ENCODE peak calls at places on chromosomes 2 and 18, in four cellular contexts. X is GM23248, F is IMR-90, K is hepatocyte. T is an unnamed sample.

GRCh38 chr18:52747869-52748268 is 407.9 kb downstream of the DCC start:
- DNase-seq in X (no peak), F (no peak), K (no peak), T (no peak)

GRCh38 chr2:96864343-96865091 is 5.4 kb downstream of the SEMA4C start:
- DNase-seq in X (no peak), F (no peak), K (no peak), T (no peak)

GRCh38 chr2:43657241-43657640 is 19.0 kb downstream of the C1GALT1C1L start:
- DNase-seq in X (no peak), F (no peak), K (no peak), T (no peak)

GRCh38 chr18:23671564-23671963 is 8.9 kb upstream of the ANKRD29 start:
- DNase-seq in X (peak; percentile 23), F (no peak), K (no peak), T (no peak)

GRCh38 chr2:108364676-108365297 is 13.0 kb upstream of the SULT1C4 start:
- DNase-seq in X (no peak), F (peak; percentile 36), K (no peak), T (no peak)

GRCh38 chr2:6109801-6110200 is 417.6 kb downstream of the SOX11 start:
- DNase-seq in X (no peak), F (no peak), K (no peak), T (no peak)

GRCh38 chr2:241799522-241800197 is 9.3 kb upstream of the NEU4 start:
- DNase-seq in X (no peak), F (no peak), K (no peak), T (no peak)

GRCh38 chr2:106575955-106576354 is 88.8 kb downstream of the CD8B2 start:
- DNase-seq in X (peak; percentile 67), F (peak; percentile 56), K (peak; percentile 56), T (peak; percentile 54)

GRCh38 chr18:13548106-13548819 is 178.1 kb downstream of the FAM210A start:
- DNase-seq in X (no peak), F (no peak), K (no peak), T (no peak)

GRCh38 chr2:233419626-233420431 is 65.5 kb downstream of the DGKD start:
- DNase-seq in X (no peak), F (peak; percentile 31), K (no peak), T (no peak)

GRCh38 chr2:11865820-11866219 is 119.4 kb downstream of the LPIN1 start:
- DNase-seq in X (no peak), F (no peak), K (no peak), T (no peak)

GRCh38 chr2:74578476-74578875 is 24.0 kb downstream of the DOK1 start:
- DNase-seq in X (no peak), F (no peak), K (no peak), T (no peak)

GRCh38 chr2:239163306-239164070 is 237.3 kb downstream of the HDAC4 start:
- DNase-seq in X (no peak), F (no peak), K (no peak), T (no peak)

GRCh38 chr2:18704224-18704623 is 114.9 kb upstream of the NT5C1B start:
- DNase-seq in X (no peak), F (no peak), K (no peak), T (no peak)

GRCh38 chr2:36748166-36748565 is 51.7 kb downstream of the VIT start:
- DNase-seq in X (peak; percentile 50), F (peak; percentile 35), K (no peak), T (no peak)

GRCh38 chr2:15316370-15316814 is 244.7 kb downstream of the NBAS start:
- DNase-seq in X (no peak), F (no peak), K (no peak), T (no peak)

GRCh38 chr2:96928277-96928781 is 58.1 kb downstream of the FAM178B start:
- DNase-seq in X (peak; percentile 76), F (no peak), K (peak; percentile 49), T (no peak)

GRCh38 chr18:37452015-37452414 is 113.6 kb downstream of the CELF4 start:
- DNase-seq in X (no peak), F (no peak), K (no peak), T (no peak)

GRCh38 chr18:49944681-49945080 is 131.3 kb upstream of the ACAA2 start:
- DNase-seq in X (peak; percentile 12), F (peak; percentile 7), K (peak; percentile 40), T (no peak)

GRCh38 chr18:57230861-57231260 is 84.0 kb downstream of the BOD1L2 start:
- DNase-seq in X (no peak), F (no peak), K (no peak), T (no peak)

GRCh38 chr2:59888015-59888414 is 665.4 kb downstream of the BCL11A start:
- DNase-seq in X (no peak), F (no peak), K (peak; percentile 14), T (no peak)

GRCh38 chr2:16209799-16210198 is 269.4 kb downstream of the MYCN start:
- DNase-seq in X (no peak), F (no peak), K (no peak), T (no peak)

GRCh38 chr18:48671561-48671945 is 132.7 kb downstream of the CTIF start:
- DNase-seq in X (no peak), F (no peak), K (no peak), T (no peak)

GRCh38 chr2:129024796-129025195 is 706.1 kb upstream of the HS6ST1 start:
- DNase-seq in X (no peak), F (no peak), K (no peak), T (no peak)

DNA sequence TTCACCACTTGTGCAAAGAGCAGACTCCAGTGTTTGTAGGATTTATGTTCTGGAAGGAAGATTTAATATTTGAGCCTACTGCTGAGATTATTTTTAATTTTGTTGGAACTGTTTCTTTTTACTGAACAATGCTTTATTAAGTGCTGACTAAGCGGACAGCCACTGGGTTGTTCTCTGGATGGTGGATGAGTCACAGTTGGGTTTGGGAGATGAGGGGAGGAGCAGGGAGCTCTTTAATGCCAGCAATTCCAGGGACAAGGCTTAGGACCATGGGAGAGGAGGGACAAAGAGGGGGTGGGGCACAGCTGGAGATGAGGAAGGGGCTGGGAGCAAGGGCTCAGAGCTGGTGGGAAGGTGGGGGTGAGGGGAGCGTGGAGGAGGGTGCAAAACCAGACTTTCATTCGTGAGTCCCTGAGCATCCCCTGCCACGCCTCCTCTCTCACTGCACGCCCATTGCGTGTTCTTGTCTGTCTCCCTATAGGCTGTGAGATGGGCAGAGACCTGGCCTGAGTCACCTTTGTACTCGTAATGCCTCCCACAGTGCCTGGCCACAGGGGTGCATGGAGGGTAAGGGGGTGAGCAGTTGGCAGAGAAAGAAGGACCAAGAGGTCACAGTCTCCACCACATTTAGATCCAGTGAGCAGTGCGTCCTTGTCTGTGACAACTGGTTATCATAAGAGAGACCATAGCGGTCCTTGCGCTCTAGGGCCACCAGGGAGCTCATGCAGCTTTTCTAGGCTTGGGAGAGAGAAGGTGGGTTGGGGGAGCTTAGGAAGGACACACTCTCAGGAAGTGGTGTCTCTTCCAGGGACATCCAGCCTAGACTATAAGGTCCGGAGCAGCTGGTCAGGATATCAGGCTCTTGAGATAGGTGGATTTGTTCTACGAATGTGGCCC is 18.4 kb downstream of the SLC4A3 start:
- DNase-seq in X (peak; percentile 93), F (peak; percentile 82), K (peak; percentile 63), T (no peak)
- H3K4me3 ChIP-seq in X (no peak overlapping the region), F (no peak overlapping the region), K (no peak overlapping the region), T (no peak overlapping the region)

GRCh38 chr2:3578987-3579386 is 3.9 kb downstream of the RPS7 start:
- DNase-seq in X (peak; percentile 47), F (no peak), K (no peak), T (no peak)

GRCh38 chr2:3572620-3573019 is 2.4 kb upstream of the RPS7 start:
- DNase-seq in X (no peak), F (no peak), K (no peak), T (no peak)

GRCh38 chr2:3575534-3576324 is 669 bp downstream of the RPS7 start:
- DNase-seq in X (peak; percentile 48), F (no peak), K (peak; percentile 29), T (no peak)

GRCh38 chr2:3571284-3571683 is 3.8 kb upstream of the RPS7 start:
- DNase-seq in X (no peak), F (peak; percentile 56), K (no peak), T (no peak)

GRCh38 chr2:3574155-3574554 is 905 bp upstream of the RPS7 start:
- DNase-seq in X (no peak), F (no peak), K (no peak), T (no peak)
- H3K4me3 ChIP-seq in X (no peak overlapping the region), F (no peak overlapping the region), K (peak overlapping the region; percentile 58), T (peak overlapping the region; percentile 92)

DNA sequence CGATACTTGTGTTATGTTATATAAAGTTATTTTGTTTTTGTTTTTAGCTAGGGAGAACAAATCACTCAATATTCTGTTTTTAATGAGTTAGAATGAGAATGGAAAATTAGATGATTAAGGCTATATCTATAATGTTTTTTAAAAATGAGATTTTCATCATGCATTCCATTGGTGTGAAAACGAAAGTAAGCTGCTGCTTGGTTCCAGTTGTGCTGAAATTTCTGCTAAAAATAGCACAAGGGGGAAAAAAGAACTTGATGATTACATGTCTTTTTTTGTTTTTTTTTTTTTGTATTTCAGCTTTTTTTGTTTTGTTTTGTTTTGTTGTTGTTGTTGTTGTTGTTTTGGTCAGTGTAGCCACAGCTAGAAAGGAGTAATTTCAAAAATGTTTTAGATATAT is 242.6 kb upstream of the KCNJ3 start:
- DNase-seq in X (peak; percentile 54), F (no peak), K (no peak), T (no peak)
- H3K4me3 ChIP-seq in X (peak overlapping the region; percentile 81), F (no peak overlapping the region), K (no peak overlapping the region), T (no peak overlapping the region)

GRCh38 chr2:95344208-95344570 is 47.0 kb downstream of the KCNIP3 start:
- DNase-seq in X (no peak), F (no peak), K (no peak), T (no peak)

GRCh38 chr2:95344656-95345055 is 47.5 kb downstream of the KCNIP3 start:
- DNase-seq in X (no peak), F (no peak), K (no peak), T (no peak)

GRCh38 chr2:95345415-95346235 is 48.5 kb downstream of the KCNIP3 start:
- DNase-seq in X (peak; percentile 93), F (peak; percentile 73), K (peak; percentile 90), T (peak; percentile 15)

GRCh38 chr2:95346236-95346737 is 49.1 kb downstream of the KCNIP3 start:
- DNase-seq in X (peak; percentile 86), F (peak; percentile 29), K (peak; percentile 64), T (no peak)

DNA sequence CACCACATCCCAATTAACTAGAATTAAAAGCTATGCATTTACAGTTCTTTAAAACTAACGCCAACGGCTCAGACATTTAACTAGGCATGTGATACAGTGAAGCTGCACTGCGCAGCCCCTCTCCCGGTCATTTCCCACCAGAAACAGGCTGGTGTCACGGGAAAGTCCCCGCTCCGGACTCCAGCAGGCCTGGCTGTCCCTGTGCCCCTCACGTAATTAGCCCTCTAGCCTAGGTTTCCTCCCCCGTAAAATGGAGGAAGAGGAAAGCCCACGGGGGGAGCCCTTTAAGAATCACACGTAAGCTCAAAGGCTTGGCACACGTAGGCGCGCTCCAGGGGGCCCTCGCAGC is 47.9 kb downstream of the KCNIP3 start:
- DNase-seq in X (no peak), F (no peak), K (no peak), T (no peak)
- H3K4me3 ChIP-seq in X (peak overlapping the region; percentile 80), F (no peak overlapping the region), K (no peak overlapping the region), T (no peak overlapping the region)

GRCh38 chr18:80201739-80202138 is 45.6 kb downstream of the PARD6G start:
- DNase-seq in X (no peak), F (no peak), K (no peak), T (no peak)
- H3K4me3 ChIP-seq in X (no peak overlapping the region), F (no peak overlapping the region), K (no peak overlapping the region), T (no peak overlapping the region)

DNA sequence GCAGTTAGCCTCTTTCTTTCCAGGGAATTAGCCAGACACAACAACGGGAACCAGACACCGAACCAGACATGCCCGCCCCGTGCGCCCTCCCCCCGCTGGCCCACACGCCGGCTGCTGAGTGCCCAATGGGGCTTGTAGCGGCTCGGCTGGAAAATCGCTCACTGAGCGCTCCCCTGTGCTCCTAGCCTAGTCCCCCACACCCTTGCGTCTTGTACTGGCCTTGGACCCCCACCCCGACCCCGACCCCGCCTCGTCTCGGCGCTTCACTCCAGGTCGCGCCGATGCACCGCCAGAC is 1.3 kb downstream of the GAD1 start:
- DNase-seq in X (no peak), F (no peak), K (no peak), T (no peak)
- H3K4me3 ChIP-seq in X (peak overlapping the region; percentile 75), F (no peak overlapping the region), K (peak overlapping the region; percentile 47), T (peak overlapping the region; percentile 43)